ENCODE peak calls at places on chromosomes 5 and 9, in six cellular contexts. One of them, this sample, is unnamed.

GRCh38 chr5:71891856-71892255 is 172.8 kb downstream of the CARTPT start:
- DNase-seq in kidney tubule cell: peak
- DNase-seq in astrocyte of the spinal cord: no peak
- DNase-seq in psoas muscle: no peak
- DNase-seq in activated naive CD4-positive, alpha-beta T cell: no peak
- DNase-seq in amniotic stem cell: no peak
- DNase-seq in this sample: no peak

GRCh38 chr5:178205010-178205748 is 846 bp downstream of the HNRNPAB start:
- DNase-seq in kidney tubule cell: peak
- DNase-seq in astrocyte of the spinal cord: peak
- DNase-seq in psoas muscle: peak
- DNase-seq in activated naive CD4-positive, alpha-beta T cell: peak
- DNase-seq in amniotic stem cell: peak
- DNase-seq in this sample: peak

GRCh38 chr9:109012009-109012875 is 1.1 kb downstream of the CTNNAL1 start:
- DNase-seq in kidney tubule cell: peak
- DNase-seq in astrocyte of the spinal cord: peak
- DNase-seq in psoas muscle: peak
- DNase-seq in activated naive CD4-positive, alpha-beta T cell: no peak
- DNase-seq in amniotic stem cell: peak
- DNase-seq in this sample: peak

GRCh38 chr5:38680094-38680765 is 123.8 kb upstream of the LIFR start:
- DNase-seq in kidney tubule cell: no peak
- DNase-seq in astrocyte of the spinal cord: no peak
- DNase-seq in psoas muscle: no peak
- DNase-seq in activated naive CD4-positive, alpha-beta T cell: no peak
- DNase-seq in amniotic stem cell: no peak
- DNase-seq in this sample: no peak

GRCh38 chr9:96777539-96777864 is 385 bp downstream of the ZNF510 start:
- DNase-seq in kidney tubule cell: no peak
- DNase-seq in astrocyte of the spinal cord: no peak
- DNase-seq in psoas muscle: no peak
- DNase-seq in activated naive CD4-positive, alpha-beta T cell: no peak
- DNase-seq in amniotic stem cell: no peak
- DNase-seq in this sample: no peak

GRCh38 chr5:2995035-2995434 is 243.6 kb upstream of the IRX2 start:
- DNase-seq in kidney tubule cell: no peak
- DNase-seq in astrocyte of the spinal cord: no peak
- DNase-seq in psoas muscle: no peak
- DNase-seq in activated naive CD4-positive, alpha-beta T cell: no peak
- DNase-seq in amniotic stem cell: no peak
- DNase-seq in this sample: no peak

GRCh38 chr9:25677301-25678146 is 720 bp downstream of the TUSC1 start:
- DNase-seq in kidney tubule cell: peak
- DNase-seq in astrocyte of the spinal cord: peak
- DNase-seq in psoas muscle: peak
- DNase-seq in activated naive CD4-positive, alpha-beta T cell: no peak
- DNase-seq in amniotic stem cell: peak
- DNase-seq in this sample: no peak

GRCh38 chr5:82156876-82157275 is 121.3 kb downstream of the RPS23 start:
- DNase-seq in kidney tubule cell: no peak
- DNase-seq in astrocyte of the spinal cord: no peak
- DNase-seq in psoas muscle: no peak
- DNase-seq in activated naive CD4-positive, alpha-beta T cell: no peak
- DNase-seq in amniotic stem cell: no peak
- DNase-seq in this sample: no peak

GRCh38 chr9:116471093-116471906 is 215.8 kb upstream of the TRIM32 start:
- DNase-seq in kidney tubule cell: peak
- DNase-seq in astrocyte of the spinal cord: peak
- DNase-seq in psoas muscle: no peak
- DNase-seq in activated naive CD4-positive, alpha-beta T cell: no peak
- DNase-seq in amniotic stem cell: no peak
- DNase-seq in this sample: no peak

GRCh38 chr5:97078958-97079357 is 63.5 kb downstream of the LIX1 start:
- DNase-seq in kidney tubule cell: no peak
- DNase-seq in astrocyte of the spinal cord: no peak
- DNase-seq in psoas muscle: no peak
- DNase-seq in activated naive CD4-positive, alpha-beta T cell: no peak
- DNase-seq in amniotic stem cell: no peak
- DNase-seq in this sample: no peak

GRCh38 chr5:83049370-83049863 is 27.8 kb downstream of the TMEM167A start:
- DNase-seq in kidney tubule cell: no peak
- DNase-seq in astrocyte of the spinal cord: no peak
- DNase-seq in psoas muscle: no peak
- DNase-seq in activated naive CD4-positive, alpha-beta T cell: no peak
- DNase-seq in amniotic stem cell: no peak
- DNase-seq in this sample: no peak

GRCh38 chr9:19155106-19155999 is 28.1 kb upstream of the PLIN2 start:
- DNase-seq in kidney tubule cell: peak
- DNase-seq in astrocyte of the spinal cord: no peak
- DNase-seq in psoas muscle: no peak
- DNase-seq in activated naive CD4-positive, alpha-beta T cell: no peak
- DNase-seq in amniotic stem cell: no peak
- DNase-seq in this sample: no peak

GRCh38 chr9:137618105-137619067 is at the start of gene EHMT1:
- DNase-seq in kidney tubule cell: peak
- DNase-seq in astrocyte of the spinal cord: peak
- DNase-seq in psoas muscle: peak
- DNase-seq in activated naive CD4-positive, alpha-beta T cell: peak
- DNase-seq in amniotic stem cell: peak
- DNase-seq in this sample: peak

GRCh38 chr5:10162468-10162867 is 87.2 kb downstream of the ATPSCKMT start:
- DNase-seq in kidney tubule cell: no peak
- DNase-seq in astrocyte of the spinal cord: no peak
- DNase-seq in psoas muscle: no peak
- DNase-seq in activated naive CD4-positive, alpha-beta T cell: no peak
- DNase-seq in amniotic stem cell: no peak
- DNase-seq in this sample: no peak

GRCh38 chr5:129639331-129639730 is 108.6 kb upstream of the MINAR2 start:
- DNase-seq in kidney tubule cell: no peak
- DNase-seq in astrocyte of the spinal cord: no peak
- DNase-seq in psoas muscle: no peak
- DNase-seq in activated naive CD4-positive, alpha-beta T cell: no peak
- DNase-seq in amniotic stem cell: no peak
- DNase-seq in this sample: no peak

GRCh38 chr9:124835026-124835501 is 18.2 kb upstream of the WDR38 start:
- DNase-seq in kidney tubule cell: peak
- DNase-seq in astrocyte of the spinal cord: peak
- DNase-seq in psoas muscle: peak
- DNase-seq in activated naive CD4-positive, alpha-beta T cell: no peak
- DNase-seq in amniotic stem cell: peak
- DNase-seq in this sample: no peak